ENCODE peak calls at places on chromosomes 3 and 15, in six cellular contexts. M is Calu3, U is kidney epithelial cell, Y is cardiac muscle cell, W is right atrium auricular region, R is heart left ventricle. T is an unnamed sample.
A peak's percentile ranks its signal among the peaks of the same experiment; 100 is the strongest.

GRCh38 chr3:161389445-161390036 is 18.2 kb upstream of the SPTSSB start:
- DNase-seq in M (no peak), U (no peak), Y (no peak), W (no peak), R (no peak), T (no peak)

GRCh38 chr3:126858887-126859286 is 124.0 kb upstream of the PLXNA1 start:
- DNase-seq in M (no peak), U (peak; percentile 90), Y (peak; percentile 79), W (no peak), R (no peak), T (peak; percentile 84)

GRCh38 chr3:139948898-139949297 is 13.9 kb downstream of the CLSTN2 start:
- DNase-seq in M (no peak), U (no peak), Y (no peak), W (no peak), R (no peak), T (peak; percentile 54)

GRCh38 chr15:39741258-39741657 is 41.4 kb downstream of the FSIP1 start:
- DNase-seq in M (no peak), U (no peak), Y (peak; percentile 34), W (no peak), R (no peak), T (no peak)

GRCh38 chr3:46127503-46127902 is 80.6 kb downstream of the CCR1 start:
- DNase-seq in M (peak; percentile 46), U (peak; percentile 85), Y (peak; percentile 93), W (no peak), R (no peak), T (no peak)

GRCh38 chr3:45462522-45463262 is 74.3 kb downstream of the LARS2 start:
- DNase-seq in M (no peak), U (no peak), Y (peak; percentile 53), W (no peak), R (no peak), T (no peak)

GRCh38 chr3:120497318-120497717 is 46.5 kb upstream of the FSTL1 start:
- DNase-seq in M (no peak), U (peak; percentile 90), Y (peak; percentile 88), W (no peak), R (peak; percentile 25), T (no peak)

GRCh38 chr15:72535911-72536310 is 61.8 kb downstream of the ARIH1 start:
- DNase-seq in M (no peak), U (no peak), Y (no peak), W (no peak), R (no peak), T (no peak)

GRCh38 chr3:68972358-68972979 is 40.1 kb upstream of the TAFA4 start:
- DNase-seq in M (peak; percentile 67), U (peak; percentile 28), Y (peak; percentile 75), W (no peak), R (peak; percentile 17), T (no peak)

GRCh38 chr3:57681691-57682090 is 11.2 kb downstream of the DENND6A start:
- DNase-seq in M (no peak), U (no peak), Y (no peak), W (no peak), R (no peak), T (no peak)

GRCh38 chr3:174498638-174499037 is 360.5 kb upstream of the NAALADL2 start:
- DNase-seq in M (no peak), U (no peak), Y (peak; percentile 6), W (no peak), R (no peak), T (no peak)

GRCh38 chr3:154864947-154865346 is 215.2 kb upstream of the MME start:
- DNase-seq in M (no peak), U (no peak), Y (no peak), W (no peak), R (no peak), T (no peak)

GRCh38 chr15:90810354-90810753 is 58.0 kb upstream of the FURIN start:
- DNase-seq in M (no peak), U (no peak), Y (no peak), W (peak; percentile 34), R (no peak), T (peak; percentile 60)

GRCh38 chr3:167798443-167798842 is 62.9 kb downstream of the SERPINI1 start:
- DNase-seq in M (no peak), U (no peak), Y (no peak), W (no peak), R (no peak), T (no peak)

GRCh38 chr3:128537091-128537703 is 44.2 kb upstream of the GATA2 start:
- DNase-seq in M (peak; percentile 38), U (no peak), Y (no peak), W (no peak), R (no peak), T (peak; percentile 48)

GRCh38 chr15:66841953-66842681 is 140.1 kb downstream of the SMAD6 start:
- DNase-seq in M (peak; percentile 89), U (peak; percentile 74), Y (peak; percentile 93), W (peak; percentile 94), R (peak; percentile 87), T (peak; percentile 98)

GRCh38 chr3:143897558-143898305 is 49.5 kb upstream of the SLC9A9 start:
- DNase-seq in M (no peak), U (no peak), Y (peak; percentile 92), W (no peak), R (no peak), T (no peak)

GRCh38 chr15:20356444-20357138 is 185.0 kb downstream of the GOLGA6L6 start:
- DNase-seq in M (no peak), U (no peak), Y (no peak), W (peak; percentile 66), R (peak; percentile 67), T (peak; percentile 94)

GRCh38 chr15:56244811-56245576 is 1.3 kb upstream of the RFX7 start:
- DNase-seq in M (peak; percentile 20), U (no peak), Y (no peak), W (no peak), R (peak; percentile 7), T (no peak)

GRCh38 chr3:143865302-143865701 is 17.0 kb upstream of the SLC9A9 start:
- DNase-seq in M (no peak), U (no peak), Y (peak; percentile 61), W (no peak), R (no peak), T (no peak)

GRCh38 chr15:84595660-84596059 is 5.1 kb upstream of the ZSCAN2 start:
- DNase-seq in M (no peak), U (no peak), Y (no peak), W (no peak), R (no peak), T (no peak)

GRCh38 chr3:42666577-42666998 is 13.1 kb downstream of the ZBTB47 start:
- DNase-seq in M (no peak), U (no peak), Y (no peak), W (peak; percentile 61), R (peak; percentile 13), T (no peak)

GRCh38 chr3:127768346-127769008 is 53.8 kb downstream of the MGLL start:
- DNase-seq in M (peak; percentile 67), U (peak; percentile 94), Y (peak; percentile 92), W (peak; percentile 77), R (no peak), T (no peak)

GRCh38 chr3:182739619-182740018 is 53.7 kb upstream of the ATP11B start:
- DNase-seq in M (no peak), U (no peak), Y (peak; percentile 49), W (no peak), R (no peak), T (no peak)

GRCh38 chr3:45582407-45582806 is 12.1 kb upstream of the LIMD1 start:
- DNase-seq in M (no peak), U (no peak), Y (peak; percentile 48), W (no peak), R (no peak), T (no peak)

GRCh38 chr3:97680210-97680609 is 84.3 kb upstream of the ARL6 start:
- DNase-seq in M (no peak), U (no peak), Y (no peak), W (no peak), R (no peak), T (no peak)

GRCh38 chr3:134330895-134331810 is 43.1 kb downstream of the AMOTL2 start:
- DNase-seq in M (no peak), U (no peak), Y (peak; percentile 63), W (peak; percentile 73), R (no peak), T (peak; percentile 89)

GRCh38 chr3:43388909-43389308 is 102.6 kb downstream of the SNRK start:
- DNase-seq in M (no peak), U (no peak), Y (peak; percentile 21), W (no peak), R (no peak), T (no peak)

GRCh38 chr3:152376351-152377183 is 107.8 kb downstream of the MBNL1 start:
- DNase-seq in M (no peak), U (no peak), Y (peak; percentile 56), W (no peak), R (no peak), T (no peak)

GRCh38 chr3:94159062-94159726 is 96.3 kb downstream of the NSUN3 start:
- DNase-seq in M (peak; percentile 26), U (peak; percentile 5), Y (peak; percentile 79), W (peak; percentile 62), R (no peak), T (no peak)
- TF ChIP-seq CTCF in M (no peak), U (no peak), Y (no peak), W (no peak), R (no peak), T (no peak)

GRCh38 chr15:31439328-31439727 is 112.7 kb downstream of the KLF13 start:
- DNase-seq in M (no peak), U (no peak), Y (no peak), W (no peak), R (no peak), T (peak; percentile 79)
- TF ChIP-seq CTCF in M (no peak), U (no peak), Y (peak; percentile 13), W (no peak), R (peak; percentile 33), T (peak; percentile 8)

GRCh38 chr15:98657721-98658120 is 9.4 kb downstream of the IGF1R start:
- DNase-seq in M (no peak), U (no peak), Y (no peak), W (no peak), R (no peak), T (no peak)
- TF ChIP-seq CTCF in M (no peak), U (no peak), Y (no peak), W (no peak), R (no peak), T (no peak)

GRCh38 chr3:60650171-60650570 is 601.1 kb downstream of the FHIT start:
- DNase-seq in M (no peak), U (no peak), Y (no peak), W (no peak), R (no peak), T (no peak)
- TF ChIP-seq CTCF in M (no peak), U (no peak), Y (no peak), W (no peak), R (no peak), T (peak; percentile 6)

DNA sequence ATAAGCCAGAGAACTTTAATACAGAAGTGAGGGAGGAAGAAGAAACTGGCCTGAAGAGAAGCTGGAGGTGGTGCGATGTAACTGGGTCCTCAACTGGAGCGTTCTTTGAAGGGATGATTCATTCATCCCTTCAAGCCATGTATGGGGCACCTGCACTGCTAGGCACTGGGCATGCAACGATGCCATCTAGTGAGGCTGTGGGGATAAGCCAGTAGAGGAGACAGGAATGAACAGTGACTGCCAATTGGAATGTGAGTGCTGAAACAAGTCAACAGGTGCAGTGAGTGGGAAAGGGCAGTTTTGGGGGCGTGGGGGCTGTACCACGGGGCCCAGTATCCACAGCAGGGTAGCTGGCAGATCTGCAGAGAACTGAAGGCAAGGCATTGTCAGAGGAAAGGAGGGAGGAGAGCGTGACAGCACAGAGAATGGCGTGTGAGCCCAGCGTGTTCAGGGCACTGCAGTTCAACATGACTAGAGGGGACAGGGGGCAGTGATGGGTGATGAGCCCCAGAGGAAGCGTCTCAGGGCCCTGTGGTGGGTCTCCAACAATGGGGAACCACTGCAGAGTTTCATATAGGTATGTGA is 3.8 kb upstream of the KIF23 start:
- DNase-seq in M (peak; percentile 78), U (no peak), Y (no peak), W (no peak), R (no peak), T (no peak)
- TF ChIP-seq CTCF in M (no peak), U (peak; percentile 75), Y (peak; percentile 14), W (no peak), R (peak; percentile 18), T (peak; percentile 65)

T was measured in osteocyte.